ENCODE peak calls at places on chromosomes 1 and 21, in eight cellular contexts. One of them, this sample, is unnamed.
A peak's percentile ranks its signal among the peaks of the same experiment; 100 is the strongest.

GRCh38 chr1:52569333-52570265 is 16.7 kb upstream of the TUT4 start:
- DNase-seq in left lung: no peak
- DNase-seq in fibroblast of lung: no peak
- DNase-seq in CD4-positive, CD25-positive, alpha-beta regulatory T cell: no peak
- DNase-seq in neural progenitor cell: no peak
- DNase-seq in psoas muscle: no peak
- DNase-seq in PC-3: no peak
- DNase-seq in MM.1S: no peak
- DNase-seq in this sample: no peak

GRCh38 chr21:21163904-21164303 is 165.7 kb downstream of the NCAM2 start:
- DNase-seq in left lung: peak; percentile 31
- DNase-seq in fibroblast of lung: peak; percentile 71
- DNase-seq in CD4-positive, CD25-positive, alpha-beta regulatory T cell: peak; percentile 1
- DNase-seq in neural progenitor cell: peak; percentile 82
- DNase-seq in psoas muscle: no peak
- DNase-seq in PC-3: peak; percentile 72
- DNase-seq in MM.1S: peak; percentile 64
- DNase-seq in this sample: peak; percentile 22

GRCh38 chr21:37502947-37503346 is 136.4 kb downstream of the DYRK1A start:
- DNase-seq in left lung: no peak
- DNase-seq in fibroblast of lung: no peak
- DNase-seq in CD4-positive, CD25-positive, alpha-beta regulatory T cell: no peak
- DNase-seq in neural progenitor cell: no peak
- DNase-seq in psoas muscle: no peak
- DNase-seq in PC-3: no peak
- DNase-seq in MM.1S: no peak
- DNase-seq in this sample: no peak

GRCh38 chr1:156073740-156074139 is 8.5 kb downstream of the MEX3A start:
- DNase-seq in left lung: no peak
- DNase-seq in fibroblast of lung: no peak
- DNase-seq in CD4-positive, CD25-positive, alpha-beta regulatory T cell: no peak
- DNase-seq in neural progenitor cell: peak; percentile 94
- DNase-seq in psoas muscle: no peak
- DNase-seq in PC-3: no peak
- DNase-seq in MM.1S: no peak
- DNase-seq in this sample: no peak

GRCh38 chr1:227922501-227923352 is 25.0 kb downstream of the WNT9A start:
- DNase-seq in left lung: no peak
- DNase-seq in fibroblast of lung: no peak
- DNase-seq in CD4-positive, CD25-positive, alpha-beta regulatory T cell: no peak
- DNase-seq in neural progenitor cell: peak; percentile 91
- DNase-seq in psoas muscle: no peak
- DNase-seq in PC-3: no peak
- DNase-seq in MM.1S: no peak
- DNase-seq in this sample: no peak

GRCh38 chr1:31785020-31785946 is 21.1 kb upstream of the ADGRB2 start:
- DNase-seq in left lung: peak; percentile 32
- DNase-seq in fibroblast of lung: no peak
- DNase-seq in CD4-positive, CD25-positive, alpha-beta regulatory T cell: peak; percentile 0
- DNase-seq in neural progenitor cell: no peak
- DNase-seq in psoas muscle: peak; percentile 52
- DNase-seq in PC-3: no peak
- DNase-seq in MM.1S: no peak
- DNase-seq in this sample: no peak

GRCh38 chr21:38139380-38140168 is 117.2 kb upstream of the KCNJ15 start:
- DNase-seq in left lung: no peak
- DNase-seq in fibroblast of lung: peak; percentile 23
- DNase-seq in CD4-positive, CD25-positive, alpha-beta regulatory T cell: no peak
- DNase-seq in neural progenitor cell: no peak
- DNase-seq in psoas muscle: no peak
- DNase-seq in PC-3: peak; percentile 95
- DNase-seq in MM.1S: no peak
- DNase-seq in this sample: no peak

GRCh38 chr1:81812712-81813111 is 12.0 kb downstream of the ADGRL2 start:
- DNase-seq in left lung: no peak
- DNase-seq in fibroblast of lung: peak; percentile 41
- DNase-seq in CD4-positive, CD25-positive, alpha-beta regulatory T cell: no peak
- DNase-seq in neural progenitor cell: no peak
- DNase-seq in psoas muscle: no peak
- DNase-seq in PC-3: no peak
- DNase-seq in MM.1S: no peak
- DNase-seq in this sample: no peak

GRCh38 chr1:42943166-42943565 is 15.5 kb downstream of the SLC2A1 start:
- DNase-seq in left lung: peak; percentile 82
- DNase-seq in fibroblast of lung: peak; percentile 80
- DNase-seq in CD4-positive, CD25-positive, alpha-beta regulatory T cell: no peak
- DNase-seq in neural progenitor cell: no peak
- DNase-seq in psoas muscle: no peak
- DNase-seq in PC-3: peak; percentile 97
- DNase-seq in MM.1S: no peak
- DNase-seq in this sample: peak; percentile 35

GRCh38 chr1:53642607-53643006 is 96.4 kb downstream of the GLIS1 start:
- DNase-seq in left lung: peak; percentile 8
- DNase-seq in fibroblast of lung: no peak
- DNase-seq in CD4-positive, CD25-positive, alpha-beta regulatory T cell: no peak
- DNase-seq in neural progenitor cell: no peak
- DNase-seq in psoas muscle: no peak
- DNase-seq in PC-3: no peak
- DNase-seq in MM.1S: no peak
- DNase-seq in this sample: no peak

GRCh38 chr1:40314721-40315238 is 2.3 kb downstream of the COL9A2 start:
- DNase-seq in left lung: no peak
- DNase-seq in fibroblast of lung: peak; percentile 23
- DNase-seq in CD4-positive, CD25-positive, alpha-beta regulatory T cell: no peak
- DNase-seq in neural progenitor cell: peak; percentile 81
- DNase-seq in psoas muscle: no peak
- DNase-seq in PC-3: no peak
- DNase-seq in MM.1S: no peak
- DNase-seq in this sample: no peak

GRCh38 chr1:192698731-192699130 is 62.8 kb downstream of the RGS13 start:
- DNase-seq in left lung: no peak
- DNase-seq in fibroblast of lung: no peak
- DNase-seq in CD4-positive, CD25-positive, alpha-beta regulatory T cell: no peak
- DNase-seq in neural progenitor cell: no peak
- DNase-seq in psoas muscle: no peak
- DNase-seq in PC-3: no peak
- DNase-seq in MM.1S: no peak
- DNase-seq in this sample: no peak

GRCh38 chr1:68317543-68317942 is 85.2 kb upstream of the WLS start:
- DNase-seq in left lung: no peak
- DNase-seq in fibroblast of lung: no peak
- DNase-seq in CD4-positive, CD25-positive, alpha-beta regulatory T cell: no peak
- DNase-seq in neural progenitor cell: no peak
- DNase-seq in psoas muscle: no peak
- DNase-seq in PC-3: no peak
- DNase-seq in MM.1S: no peak
- DNase-seq in this sample: no peak

GRCh38 chr1:110243581-110243980 is 33.5 kb downstream of the KCNC4 start:
- DNase-seq in left lung: no peak
- DNase-seq in fibroblast of lung: no peak
- DNase-seq in CD4-positive, CD25-positive, alpha-beta regulatory T cell: no peak
- DNase-seq in neural progenitor cell: peak; percentile 46
- DNase-seq in psoas muscle: no peak
- DNase-seq in PC-3: no peak
- DNase-seq in MM.1S: peak; percentile 74
- DNase-seq in this sample: no peak

GRCh38 chr1:162087118-162087517 is 17.6 kb downstream of the NOS1AP start:
- DNase-seq in left lung: no peak
- DNase-seq in fibroblast of lung: peak; percentile 63
- DNase-seq in CD4-positive, CD25-positive, alpha-beta regulatory T cell: no peak
- DNase-seq in neural progenitor cell: no peak
- DNase-seq in psoas muscle: no peak
- DNase-seq in PC-3: no peak
- DNase-seq in MM.1S: no peak
- DNase-seq in this sample: no peak

GRCh38 chr1:155694167-155694566 is 5.3 kb downstream of the DAP3 start:
- DNase-seq in left lung: no peak
- DNase-seq in fibroblast of lung: no peak
- DNase-seq in CD4-positive, CD25-positive, alpha-beta regulatory T cell: no peak
- DNase-seq in neural progenitor cell: no peak
- DNase-seq in psoas muscle: no peak
- DNase-seq in PC-3: no peak
- DNase-seq in MM.1S: no peak
- DNase-seq in this sample: no peak

GRCh38 chr1:192600264-192600663 is 24.7 kb downstream of the RGS1 start:
- DNase-seq in left lung: no peak
- DNase-seq in fibroblast of lung: no peak
- DNase-seq in CD4-positive, CD25-positive, alpha-beta regulatory T cell: no peak
- DNase-seq in neural progenitor cell: no peak
- DNase-seq in psoas muscle: no peak
- DNase-seq in PC-3: no peak
- DNase-seq in MM.1S: no peak
- DNase-seq in this sample: no peak

GRCh38 chr21:17527240-17527639 is 14.4 kb downstream of the CXADR start:
- DNase-seq in left lung: no peak
- DNase-seq in fibroblast of lung: peak; percentile 89
- DNase-seq in CD4-positive, CD25-positive, alpha-beta regulatory T cell: no peak
- DNase-seq in neural progenitor cell: no peak
- DNase-seq in psoas muscle: no peak
- DNase-seq in PC-3: peak; percentile 78
- DNase-seq in MM.1S: no peak
- DNase-seq in this sample: no peak

GRCh38 chr21:26224351-26224750 is 53.8 kb upstream of the APP start:
- DNase-seq in left lung: no peak
- DNase-seq in fibroblast of lung: no peak
- DNase-seq in CD4-positive, CD25-positive, alpha-beta regulatory T cell: no peak
- DNase-seq in neural progenitor cell: no peak
- DNase-seq in psoas muscle: no peak
- DNase-seq in PC-3: no peak
- DNase-seq in MM.1S: no peak
- DNase-seq in this sample: no peak

GRCh38 chr1:27597036-27597435 is 6.9 kb downstream of the AHDC1 start:
- DNase-seq in left lung: no peak
- DNase-seq in fibroblast of lung: no peak
- DNase-seq in CD4-positive, CD25-positive, alpha-beta regulatory T cell: no peak
- DNase-seq in neural progenitor cell: no peak
- DNase-seq in psoas muscle: no peak
- DNase-seq in PC-3: no peak
- DNase-seq in MM.1S: no peak
- DNase-seq in this sample: no peak

GRCh38 chr1:27593341-27594326 is 10.3 kb downstream of the AHDC1 start:
- DNase-seq in left lung: no peak
- DNase-seq in fibroblast of lung: no peak
- DNase-seq in CD4-positive, CD25-positive, alpha-beta regulatory T cell: no peak
- DNase-seq in neural progenitor cell: peak; percentile 44
- DNase-seq in psoas muscle: no peak
- DNase-seq in PC-3: no peak
- DNase-seq in MM.1S: no peak
- DNase-seq in this sample: no peak

GRCh38 chr1:27594542-27595510 is 9.1 kb downstream of the AHDC1 start:
- DNase-seq in left lung: no peak
- DNase-seq in fibroblast of lung: peak; percentile 71
- DNase-seq in CD4-positive, CD25-positive, alpha-beta regulatory T cell: no peak
- DNase-seq in neural progenitor cell: peak; percentile 46
- DNase-seq in psoas muscle: no peak
- DNase-seq in PC-3: no peak
- DNase-seq in MM.1S: no peak
- DNase-seq in this sample: no peak

GRCh38 chr1:27596261-27596660 is 7.7 kb downstream of the AHDC1 start:
- DNase-seq in left lung: no peak
- DNase-seq in fibroblast of lung: no peak
- DNase-seq in CD4-positive, CD25-positive, alpha-beta regulatory T cell: no peak
- DNase-seq in neural progenitor cell: no peak
- DNase-seq in psoas muscle: no peak
- DNase-seq in PC-3: no peak
- DNase-seq in MM.1S: no peak
- DNase-seq in this sample: no peak

GRCh38 chr1:27595597-27595996 is 8.3 kb downstream of the AHDC1 start:
- DNase-seq in left lung: no peak
- DNase-seq in fibroblast of lung: no peak
- DNase-seq in CD4-positive, CD25-positive, alpha-beta regulatory T cell: no peak
- DNase-seq in neural progenitor cell: no peak
- DNase-seq in psoas muscle: no peak
- DNase-seq in PC-3: no peak
- DNase-seq in MM.1S: no peak
- DNase-seq in this sample: no peak
- H3K4me1 ChIP-seq in left lung: peaks cover 65% of the 10 kb centered on the region
- H3K4me1 ChIP-seq in fibroblast of lung: peaks cover 74% of the 10 kb centered on the region
- H3K4me1 ChIP-seq in CD4-positive, CD25-positive, alpha-beta regulatory T cell: peaks cover 38% of the 10 kb centered on the region
- H3K4me1 ChIP-seq in neural progenitor cell: peaks cover 96% of the 10 kb centered on the region
- H3K4me1 ChIP-seq in psoas muscle: peaks cover 96% of the 10 kb centered on the region
- H3K4me1 ChIP-seq in PC-3: peaks cover 45% of the 10 kb centered on the region
- H3K4me1 ChIP-seq in MM.1S: no peaks in the 10 kb centered on the region
- H3K4me1 ChIP-seq in this sample: peaks cover 68% of the 10 kb centered on the region

GRCh38 chr1:118979754-118980270 is 8.3 kb downstream of the TBX15 start:
- DNase-seq in left lung: no peak
- DNase-seq in fibroblast of lung: no peak
- DNase-seq in CD4-positive, CD25-positive, alpha-beta regulatory T cell: no peak
- DNase-seq in neural progenitor cell: peak; percentile 51
- DNase-seq in psoas muscle: no peak
- DNase-seq in PC-3: no peak
- DNase-seq in MM.1S: no peak
- DNase-seq in this sample: no peak
- H3K27me3 ChIP-seq in left lung: peaks cover 100% of the 10 kb centered on the region
- H3K27me3 ChIP-seq in fibroblast of lung: peaks cover 51% of the 10 kb centered on the region
- H3K27me3 ChIP-seq in CD4-positive, CD25-positive, alpha-beta regulatory T cell: peaks cover 49% of the 10 kb centered on the region
- H3K27me3 ChIP-seq in neural progenitor cell: peaks cover 100% of the 10 kb centered on the region
- H3K27me3 ChIP-seq in psoas muscle: no peaks in the 10 kb centered on the region
- H3K27me3 ChIP-seq in PC-3: peaks cover 15% of the 10 kb centered on the region
- H3K27me3 ChIP-seq in MM.1S: no peaks in the 10 kb centered on the region
- H3K27me3 ChIP-seq in this sample: peaks cover 33% of the 10 kb centered on the region

GRCh38 chr1:231209531-231209930 is 31.5 kb upstream of the GNPAT start:
- DNase-seq in left lung: no peak
- DNase-seq in fibroblast of lung: no peak
- DNase-seq in CD4-positive, CD25-positive, alpha-beta regulatory T cell: no peak
- DNase-seq in neural progenitor cell: no peak
- DNase-seq in psoas muscle: no peak
- DNase-seq in PC-3: no peak
- DNase-seq in MM.1S: no peak
- DNase-seq in this sample: no peak
- H3K4me1 ChIP-seq in left lung: peaks cover 9% of the 10 kb centered on the region
- H3K4me1 ChIP-seq in fibroblast of lung: no peaks in the 10 kb centered on the region
- H3K4me1 ChIP-seq in CD4-positive, CD25-positive, alpha-beta regulatory T cell: peaks cover 10% of the 10 kb centered on the region
- H3K4me1 ChIP-seq in neural progenitor cell: no peaks in the 10 kb centered on the region
- H3K4me1 ChIP-seq in psoas muscle: no peaks in the 10 kb centered on the region
- H3K4me1 ChIP-seq in PC-3: peaks cover 6% of the 10 kb centered on the region
- H3K4me1 ChIP-seq in MM.1S: peaks cover 3% of the 10 kb centered on the region
- H3K4me1 ChIP-seq in this sample: peaks cover 10% of the 10 kb centered on the region

DNA sequence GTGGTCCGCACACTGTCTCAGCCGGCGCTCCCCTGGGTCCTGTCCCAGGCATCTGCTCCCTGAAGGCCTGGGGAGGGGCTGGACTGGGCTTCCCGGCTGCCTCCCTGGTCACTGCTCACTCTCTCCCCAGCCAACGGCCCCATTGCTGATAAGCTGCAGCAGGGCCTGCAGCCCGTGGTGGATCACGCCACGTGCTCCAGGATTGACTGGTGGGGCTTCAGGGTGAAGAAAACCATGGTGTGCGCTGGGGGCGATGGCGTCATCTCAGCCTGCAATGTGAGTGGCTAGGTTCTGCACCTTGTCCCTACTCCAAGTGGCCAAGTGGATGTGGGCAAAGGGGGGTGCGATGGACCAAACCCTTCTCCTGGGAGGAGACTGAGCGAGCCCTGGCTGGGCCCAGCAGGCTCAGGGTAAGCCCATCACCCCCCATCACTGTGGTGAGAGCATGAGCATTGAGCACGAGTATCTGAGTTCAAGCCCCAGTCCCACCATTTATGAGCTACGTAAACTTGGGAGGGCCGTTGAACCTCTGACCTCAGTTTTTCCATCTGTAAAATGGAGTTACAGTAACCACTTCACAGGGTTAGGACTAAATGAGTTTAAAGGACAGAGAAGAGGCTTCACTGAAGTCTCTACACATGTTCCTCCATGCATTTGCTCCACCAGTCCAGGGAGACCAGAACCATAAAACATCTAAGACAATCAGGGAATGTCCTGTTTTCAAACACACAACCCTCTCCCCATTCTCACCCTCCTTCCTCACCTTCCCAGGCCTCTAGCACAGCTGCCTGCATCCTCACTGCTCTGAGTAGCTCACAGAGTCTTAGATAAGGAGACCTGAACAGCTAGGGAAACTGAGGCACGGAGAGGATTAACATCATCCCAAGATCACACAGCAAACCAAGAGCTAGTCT is 6.5 kb downstream of the CTRC start:
- DNase-seq in left lung: no peak
- DNase-seq in fibroblast of lung: no peak
- DNase-seq in CD4-positive, CD25-positive, alpha-beta regulatory T cell: no peak
- DNase-seq in neural progenitor cell: no peak
- DNase-seq in psoas muscle: no peak
- DNase-seq in PC-3: no peak
- DNase-seq in MM.1S: no peak
- DNase-seq in this sample: no peak
- H3K27me3 ChIP-seq in left lung: peaks cover 12% of the 10 kb centered on the region
- H3K27me3 ChIP-seq in fibroblast of lung: peaks cover 7% of the 10 kb centered on the region
- H3K27me3 ChIP-seq in CD4-positive, CD25-positive, alpha-beta regulatory T cell: no peaks in the 10 kb centered on the region
- H3K27me3 ChIP-seq in neural progenitor cell: no peaks in the 10 kb centered on the region
- H3K27me3 ChIP-seq in psoas muscle: peaks cover 3% of the 10 kb centered on the region
- H3K27me3 ChIP-seq in PC-3: no peaks in the 10 kb centered on the region
- H3K27me3 ChIP-seq in MM.1S: peaks cover 8% of the 10 kb centered on the region
- H3K27me3 ChIP-seq in this sample: no peaks in the 10 kb centered on the region